ENCODE peak calls at places on chromosome 6, in seven cellular contexts. T is stimulated activated CD8-positive, alpha-beta memory T cell treated with anti-CD3 and anti-CD28 coated beads, Interleukin-15, amount 100 ng/mL, for 48 hours; I is osteocyte; U is CD8-positive, alpha-beta T cell; Y is ELR; J is EH; B is amniotic epithelial cell. R is an unnamed sample.

GRCh38 chr6:15916581-15916980 is 212.3 kb upstream of the MYLIP start:
- DNase-seq in T (no peak), I (no peak), U (no peak), Y (no peak), J (no peak), B (no peak), R (no peak)

GRCh38 chr6:138293996-138294395 is 75.7 kb upstream of the PBOV1 start:
- DNase-seq in T (no peak), I (no peak), U (no peak), Y (no peak), J (peak), B (no peak), R (no peak)

GRCh38 chr6:157649311-157650260 is 173.5 kb upstream of the SNX9 start:
- DNase-seq in T (no peak), I (no peak), U (no peak), Y (no peak), J (no peak), B (no peak), R (no peak)

GRCh38 chr6:136086686-136087085 is 163.4 kb downstream of the MTFR2 start:
- DNase-seq in T (no peak), I (no peak), U (no peak), Y (no peak), J (no peak), B (no peak), R (no peak)

GRCh38 chr6:112337209-112337638 is 9.9 kb upstream of the RFPL4B start:
- DNase-seq in T (no peak), I (no peak), U (no peak), Y (peak), J (peak), B (peak), R (no peak)

GRCh38 chr6:159056941-159057340 is 12.2 kb upstream of the TAGAP start:
- DNase-seq in T (no peak), I (no peak), U (no peak), Y (no peak), J (no peak), B (no peak), R (no peak)

GRCh38 chr6:169959129-169960002 is 207.9 kb downstream of the ERMARD start:
- DNase-seq in T (no peak), I (peak), U (peak), Y (no peak), J (no peak), B (no peak), R (peak)

GRCh38 chr6:18515767-18516166 is 128.6 kb downstream of the RNF144B start:
- DNase-seq in T (no peak), I (no peak), U (no peak), Y (peak), J (peak), B (peak), R (no peak)

GRCh38 chr6:17015551-17016381 is 86.1 kb upstream of the STMND1 start:
- DNase-seq in T (peak), I (no peak), U (peak), Y (no peak), J (no peak), B (no peak), R (no peak)

GRCh38 chr6:98343004-98343403 is 491.4 kb upstream of the POU3F2 start:
- DNase-seq in T (no peak), I (no peak), U (no peak), Y (no peak), J (no peak), B (no peak), R (no peak)

GRCh38 chr6:154848580-154848979 is 115.4 kb downstream of the SCAF8 start:
- DNase-seq in T (no peak), I (no peak), U (no peak), Y (no peak), J (peak), B (peak), R (no peak)

GRCh38 chr6:106757722-106758467 is 128.5 kb downstream of the QRSL1 start:
- DNase-seq in T (no peak), I (no peak), U (no peak), Y (no peak), J (no peak), B (no peak), R (no peak)

GRCh38 chr6:118400098-118400497 is 148.0 kb upstream of the PLN start:
- DNase-seq in T (no peak), I (no peak), U (no peak), Y (no peak), J (no peak), B (no peak), R (no peak)

GRCh38 chr6:57421503-57421902 is 104.1 kb downstream of the PRIM2 start:
- DNase-seq in T (no peak), I (no peak), U (no peak), Y (no peak), J (peak), B (no peak), R (no peak)

GRCh38 chr6:106383573-106383972 is 23.1 kb downstream of the CRYBG1 start:
- DNase-seq in T (no peak), I (no peak), U (no peak), Y (peak), J (no peak), B (peak), R (no peak)

GRCh38 chr6:4809999-4810918 is 34.1 kb downstream of the CDYL start:
- DNase-seq in T (no peak), I (no peak), U (no peak), Y (peak), J (peak), B (peak), R (no peak)

GRCh38 chr6:55825402-55826051 is 49.9 kb downstream of the BMP5 start:
- DNase-seq in T (no peak), I (no peak), U (no peak), Y (peak), J (peak), B (peak), R (no peak)

GRCh38 chr6:165637591-165637990 is 25.4 kb downstream of the PDE10A start:
- DNase-seq in T (no peak), I (no peak), U (no peak), Y (no peak), J (no peak), B (peak), R (no peak)

GRCh38 chr6:156752666-156753301 is 24.4 kb upstream of the ARID1B start:
- DNase-seq in T (no peak), I (no peak), U (no peak), Y (peak), J (no peak), B (peak), R (no peak)

GRCh38 chr6:105642708-105643107 is 239.8 kb upstream of the PREP start:
- DNase-seq in T (no peak), I (no peak), U (no peak), Y (no peak), J (peak), B (peak), R (no peak)

GRCh38 chr6:69780585-69781178 is 16.1 kb downstream of the LMBRD1 start:
- DNase-seq in T (no peak), I (no peak), U (no peak), Y (peak), J (peak), B (no peak), R (no peak)

GRCh38 chr6:11711644-11711993 is 67.0 kb downstream of the ADTRP start:
- DNase-seq in T (peak), I (peak), U (peak), Y (no peak), J (no peak), B (no peak), R (no peak)

GRCh38 chr6:4641461-4641860 is 134.7 kb upstream of the CDYL start:
- DNase-seq in T (no peak), I (no peak), U (no peak), Y (no peak), J (no peak), B (no peak), R (no peak)